ENCODE peak calls at places on chromosomes 4 and X, in five cellular contexts. One of them, this sample, is unnamed.

GRCh38 chrX:110794601-110795000 is 1.0 kb downstream of the CHRDL1 start:
- DNase-seq in left ventricle myocardium inferior: no peak
- DNase-seq in body of pancreas: no peak
- DNase-seq in uterus: no peak
- DNase-seq in A549: no peak
- DNase-seq in this sample: no peak

GRCh38 chrX:70998402-70999027 is 67.6 kb upstream of the SLC7A3 start:
- DNase-seq in body of pancreas: no peak
- DNase-seq in left ventricle myocardium inferior: no peak
- DNase-seq in uterus: peak; percentile 26
- DNase-seq in A549: peak; percentile 54
- DNase-seq in this sample: peak; percentile 25

GRCh38 chrX:84248226-84248625 is 60.2 kb upstream of the RPS6KA6 start:
- DNase-seq in uterus: no peak
- DNase-seq in body of pancreas: no peak
- DNase-seq in A549: no peak
- DNase-seq in left ventricle myocardium inferior: no peak
- DNase-seq in this sample: no peak

GRCh38 chrX:148933881-148934280 is 433.5 kb downstream of the AFF2 start:
- DNase-seq in uterus: no peak
- DNase-seq in body of pancreas: no peak
- DNase-seq in left ventricle myocardium inferior: no peak
- DNase-seq in A549: no peak
- DNase-seq in this sample: no peak

GRCh38 chrX:2928127-2928582 is 984 bp downstream of the ARSD start:
- DNase-seq in left ventricle myocardium inferior: peak; percentile 53
- DNase-seq in body of pancreas: peak; percentile 50
- DNase-seq in uterus: no peak
- DNase-seq in A549: no peak
- DNase-seq in this sample: no peak

GRCh38 chr4:123308667-123309066 is 87.9 kb upstream of the SPRY1 start:
- DNase-seq in left ventricle myocardium inferior: no peak
- DNase-seq in uterus: no peak
- DNase-seq in body of pancreas: no peak
- DNase-seq in A549: no peak
- DNase-seq in this sample: no peak

GRCh38 chrX:149248073-149248625 is 257.0 kb downstream of the IDS start:
- DNase-seq in body of pancreas: no peak
- DNase-seq in uterus: no peak
- DNase-seq in A549: no peak
- DNase-seq in left ventricle myocardium inferior: no peak
- DNase-seq in this sample: no peak

GRCh38 chr4:85823295-85823694 is 348.3 kb downstream of the ARHGAP24 start:
- DNase-seq in left ventricle myocardium inferior: no peak
- DNase-seq in body of pancreas: no peak
- DNase-seq in A549: no peak
- DNase-seq in uterus: no peak
- DNase-seq in this sample: no peak

GRCh38 chrX:71809886-71810285 is 46.7 kb downstream of the CXorf49B start:
- DNase-seq in uterus: no peak
- DNase-seq in left ventricle myocardium inferior: no peak
- DNase-seq in A549: peak; percentile 30
- DNase-seq in body of pancreas: no peak
- DNase-seq in this sample: peak; percentile 15

GRCh38 chrX:115367455-115367854 is 77.9 kb downstream of the LUZP4 start:
- DNase-seq in A549: no peak
- DNase-seq in body of pancreas: no peak
- DNase-seq in left ventricle myocardium inferior: no peak
- DNase-seq in uterus: no peak
- DNase-seq in this sample: peak; percentile 8

GRCh38 chr4:163237856-163238255 is 71.2 kb upstream of the NAF1 start:
- DNase-seq in body of pancreas: no peak
- DNase-seq in uterus: no peak
- DNase-seq in A549: no peak
- DNase-seq in left ventricle myocardium inferior: no peak
- DNase-seq in this sample: no peak

GRCh38 chrX:24732705-24733104 is 39.0 kb downstream of the POLA1 start:
- DNase-seq in left ventricle myocardium inferior: no peak
- DNase-seq in A549: peak; percentile 7
- DNase-seq in body of pancreas: no peak
- DNase-seq in uterus: no peak
- DNase-seq in this sample: no peak

GRCh38 chr4:162931257-162931648 is 235.4 kb downstream of the NAF1 start:
- DNase-seq in body of pancreas: no peak
- DNase-seq in A549: no peak
- DNase-seq in left ventricle myocardium inferior: no peak
- DNase-seq in uterus: no peak
- DNase-seq in this sample: no peak

GRCh38 chr4:124980276-124980752 is 267.8 kb upstream of the ANKRD50 start:
- DNase-seq in body of pancreas: no peak
- DNase-seq in uterus: no peak
- DNase-seq in left ventricle myocardium inferior: no peak
- DNase-seq in A549: no peak
- DNase-seq in this sample: no peak

GRCh38 chr4:140427919-140428471 is 547 bp upstream of the CLGN start:
- DNase-seq in left ventricle myocardium inferior: no peak
- DNase-seq in A549: peak; percentile 42
- DNase-seq in uterus: no peak
- DNase-seq in body of pancreas: no peak
- DNase-seq in this sample: no peak

GRCh38 chr4:165761968-165762367 is 111.1 kb upstream of the TLL1 start:
- DNase-seq in A549: no peak
- DNase-seq in uterus: no peak
- DNase-seq in left ventricle myocardium inferior: no peak
- DNase-seq in body of pancreas: no peak
- DNase-seq in this sample: no peak

GRCh38 chrX:147803948-147804347 is 107.8 kb upstream of the FMR1 start:
- DNase-seq in uterus: no peak
- DNase-seq in body of pancreas: no peak
- DNase-seq in A549: peak; percentile 7
- DNase-seq in left ventricle myocardium inferior: no peak
- DNase-seq in this sample: peak; percentile 4

DNA sequence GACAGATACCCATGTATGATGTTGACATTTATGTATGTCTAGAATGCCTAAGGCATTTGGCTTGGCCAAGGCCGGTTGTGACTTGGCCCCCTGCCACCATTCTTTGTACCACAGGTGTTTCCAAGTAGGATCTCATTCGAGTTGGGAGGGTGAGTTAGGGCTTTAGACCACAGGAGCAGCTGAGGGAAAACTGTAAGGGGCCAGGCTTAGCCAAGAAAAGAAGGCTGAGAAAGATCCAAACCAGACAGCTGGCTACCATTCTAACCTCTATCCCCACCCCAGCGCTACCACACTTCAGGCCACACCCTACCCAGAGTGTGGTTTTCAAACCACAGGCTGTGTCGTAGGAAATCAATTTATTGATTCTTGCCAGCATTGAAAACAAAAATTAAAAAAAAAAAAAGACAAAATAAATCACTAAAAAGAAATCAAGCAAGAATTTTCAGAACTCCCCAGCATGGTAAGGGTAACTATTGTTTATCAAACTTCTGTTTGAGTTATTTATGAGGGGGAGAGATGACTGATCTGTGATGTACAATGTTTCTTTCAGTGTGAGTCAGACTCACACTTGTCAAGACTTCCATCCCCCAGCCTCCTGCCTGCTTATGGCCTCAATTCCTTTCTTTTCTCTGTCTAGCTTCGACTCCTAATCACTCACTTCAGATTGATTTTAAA is 9.9 kb downstream of the TMSB4X start:
- DNase-seq in A549: peak; percentile 76
- DNase-seq in left ventricle myocardium inferior: no peak
- DNase-seq in uterus: peak; percentile 42
- DNase-seq in body of pancreas: peak; percentile 88
- DNase-seq in this sample: peak; percentile 71
- H3K27ac ChIP-seq in A549: peak overlapping the region; percentile 97
- H3K27ac ChIP-seq in left ventricle myocardium inferior: no peak overlapping the region
- H3K27ac ChIP-seq in uterus: peak overlapping the region; percentile 18
- H3K27ac ChIP-seq in body of pancreas: peak overlapping the region; percentile 52
- H3K27ac ChIP-seq in this sample: peak overlapping the region; percentile 73

GRCh38 chr4:127623755-127624087 is 9.0 kb upstream of the INTU start:
- DNase-seq in uterus: no peak
- DNase-seq in body of pancreas: no peak
- DNase-seq in left ventricle myocardium inferior: no peak
- DNase-seq in A549: peak; percentile 6
- DNase-seq in this sample: peak; percentile 47
- H3K27ac ChIP-seq in uterus: no peak overlapping the region
- H3K27ac ChIP-seq in body of pancreas: no peak overlapping the region
- H3K27ac ChIP-seq in left ventricle myocardium inferior: no peak overlapping the region
- H3K27ac ChIP-seq in A549: peak overlapping the region; percentile 78
- H3K27ac ChIP-seq in this sample: peak overlapping the region; percentile 70

DNA sequence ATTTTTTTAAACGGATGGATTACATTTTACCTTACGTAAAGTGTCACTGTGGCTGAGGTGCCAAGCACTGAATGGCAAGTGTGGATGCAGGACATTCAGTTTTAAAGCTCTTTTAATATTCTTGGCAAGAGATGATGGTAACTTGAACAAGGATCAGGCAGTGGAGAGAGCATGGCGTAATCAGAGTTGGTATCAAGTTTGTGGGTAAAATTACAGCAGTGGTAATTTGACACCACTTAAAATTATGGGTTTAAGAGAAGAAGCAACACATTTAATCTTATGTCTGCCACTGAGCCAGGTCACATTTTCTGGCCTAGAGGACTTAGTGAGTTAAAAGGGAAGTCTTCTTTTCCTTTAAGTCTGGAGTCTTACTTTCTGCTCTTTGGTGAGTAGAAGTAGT is 100.5 kb downstream of the NAA11 start:
- DNase-seq in A549: no peak
- DNase-seq in uterus: no peak
- DNase-seq in left ventricle myocardium inferior: no peak
- DNase-seq in body of pancreas: no peak
- DNase-seq in this sample: no peak
- H3K27ac ChIP-seq in A549: no peak overlapping the region
- H3K27ac ChIP-seq in uterus: no peak overlapping the region
- H3K27ac ChIP-seq in left ventricle myocardium inferior: no peak overlapping the region
- H3K27ac ChIP-seq in body of pancreas: no peak overlapping the region
- H3K27ac ChIP-seq in this sample: no peak overlapping the region

DNA sequence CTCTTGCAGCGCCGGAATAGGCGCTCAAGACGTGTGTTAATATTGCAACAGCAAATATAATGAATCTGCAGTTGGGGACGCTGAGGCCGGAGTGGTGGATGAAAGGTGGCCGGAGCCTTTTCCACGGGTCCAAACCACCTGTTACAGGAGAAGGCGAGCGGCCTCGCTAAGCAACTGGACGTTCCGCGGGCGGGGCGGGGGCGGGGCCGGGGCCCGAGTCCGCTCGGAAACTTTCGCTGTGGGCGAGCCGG is 325 bp upstream of the WFS1 start:
- DNase-seq in left ventricle myocardium inferior: no peak
- DNase-seq in body of pancreas: no peak
- DNase-seq in uterus: no peak
- DNase-seq in A549: no peak
- DNase-seq in this sample: no peak
- H3K27ac ChIP-seq in left ventricle myocardium inferior: peak overlapping the region; percentile 92
- H3K27ac ChIP-seq in body of pancreas: peak overlapping the region; percentile 39
- H3K27ac ChIP-seq in uterus: peak overlapping the region; percentile 40
- H3K27ac ChIP-seq in A549: peak overlapping the region; percentile 61
- H3K27ac ChIP-seq in this sample: no peak overlapping the region

GRCh38 chr4:57018930-57019329 is 40.2 kb downstream of the POLR2B start:
- DNase-seq in body of pancreas: no peak
- DNase-seq in left ventricle myocardium inferior: no peak
- DNase-seq in A549: no peak
- DNase-seq in uterus: no peak
- DNase-seq in this sample: no peak

GRCh38 chr4:57023104-57023503 is 44.4 kb downstream of the POLR2B start:
- DNase-seq in body of pancreas: no peak
- DNase-seq in uterus: no peak
- DNase-seq in left ventricle myocardium inferior: no peak
- DNase-seq in A549: no peak
- DNase-seq in this sample: peak; percentile 45

GRCh38 chr4:57020467-57021101 is 41.9 kb downstream of the POLR2B start:
- DNase-seq in uterus: no peak
- DNase-seq in body of pancreas: no peak
- DNase-seq in A549: peak; percentile 17
- DNase-seq in left ventricle myocardium inferior: no peak
- DNase-seq in this sample: peak; percentile 83
- H3K27ac ChIP-seq in uterus: no peak overlapping the region
- H3K27ac ChIP-seq in body of pancreas: no peak overlapping the region
- H3K27ac ChIP-seq in A549: no peak overlapping the region
- H3K27ac ChIP-seq in left ventricle myocardium inferior: peak overlapping the region; percentile 45
- H3K27ac ChIP-seq in this sample: no peak overlapping the region

GRCh38 chrX:40143987-40144386 is 46.2 kb upstream of the BCOR start:
- DNase-seq in body of pancreas: no peak
- DNase-seq in left ventricle myocardium inferior: no peak
- DNase-seq in uterus: no peak
- DNase-seq in A549: no peak
- DNase-seq in this sample: no peak

GRCh38 chrX:40143001-40143400 is 45.2 kb upstream of the BCOR start:
- DNase-seq in body of pancreas: no peak
- DNase-seq in uterus: no peak
- DNase-seq in left ventricle myocardium inferior: no peak
- DNase-seq in A549: no peak
- DNase-seq in this sample: no peak

GRCh38 chrX:40144576-40144975 is 46.8 kb upstream of the BCOR start:
- DNase-seq in uterus: no peak
- DNase-seq in body of pancreas: no peak
- DNase-seq in left ventricle myocardium inferior: no peak
- DNase-seq in A549: no peak
- DNase-seq in this sample: no peak

GRCh38 chrX:40140706-40141499 is 43.1 kb upstream of the BCOR start:
- DNase-seq in A549: no peak
- DNase-seq in uterus: peak; percentile 57
- DNase-seq in body of pancreas: peak; percentile 53
- DNase-seq in left ventricle myocardium inferior: no peak
- DNase-seq in this sample: no peak

DNA sequence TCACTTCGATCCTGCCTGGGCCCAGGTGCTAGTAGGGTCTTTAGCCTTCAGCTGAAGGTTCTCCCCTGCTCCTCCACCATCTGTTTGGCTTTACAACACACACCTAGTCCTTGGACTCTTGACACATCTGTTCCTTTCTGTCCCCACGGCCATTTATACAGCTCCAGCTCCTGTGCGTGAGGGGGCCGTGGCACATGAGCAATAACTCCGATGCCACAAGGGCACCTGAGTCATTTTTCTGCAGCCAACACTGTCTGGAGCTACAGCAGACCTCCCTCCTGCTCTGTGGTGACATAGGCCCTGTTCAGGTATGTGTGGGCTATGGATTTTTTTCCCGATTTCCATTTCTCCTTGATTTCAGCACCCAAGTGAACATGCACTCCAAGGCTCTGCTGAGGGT is 44.7 kb upstream of the BCOR start:
- DNase-seq in uterus: no peak
- DNase-seq in A549: no peak
- DNase-seq in left ventricle myocardium inferior: no peak
- DNase-seq in body of pancreas: no peak
- DNase-seq in this sample: no peak
- H3K27ac ChIP-seq in uterus: peak overlapping the region; percentile 80
- H3K27ac ChIP-seq in A549: no peak overlapping the region
- H3K27ac ChIP-seq in left ventricle myocardium inferior: no peak overlapping the region
- H3K27ac ChIP-seq in body of pancreas: no peak overlapping the region
- H3K27ac ChIP-seq in this sample: no peak overlapping the region

This sample was measured in RWPE1.